ENCODE peak calls at places on chromosome 13, in eight cellular contexts. P, X, E, T, L, R, J and U are unnamed samples.

GRCh38 chr13:109904218-109904617 is 117.8 kb upstream of the IRS2 start:
- DNase-seq in P (no peak), X (no peak), E (no peak), T (no peak), L (no peak), R (no peak), J (no peak), U (peak)

GRCh38 chr13:43766766-43767165 is 20.0 kb downstream of the ENOX1 start:
- DNase-seq in P (no peak), X (peak), E (no peak), T (no peak), L (no peak), R (no peak), J (no peak), U (no peak)

GRCh38 chr13:21595546-21595822 is 8.5 kb downstream of the MICU2 start:
- DNase-seq in P (no peak), X (no peak), E (no peak), T (no peak), L (no peak), R (no peak), J (no peak), U (no peak)

GRCh38 chr13:114226088-114226487 is 8.6 kb upstream of the CDC16 start:
- DNase-seq in P (no peak), X (no peak), E (no peak), T (no peak), L (no peak), R (no peak), J (no peak), U (no peak)

GRCh38 chr13:40082644-40083043 is 427.2 kb downstream of the COG6 start:
- DNase-seq in P (no peak), X (no peak), E (no peak), T (no peak), L (no peak), R (no peak), J (no peak), U (no peak)

GRCh38 chr13:111954681-111955411 is 112.1 kb upstream of the SOX1 start:
- DNase-seq in P (no peak), X (no peak), E (peak), T (no peak), L (no peak), R (no peak), J (no peak), U (no peak)

GRCh38 chr13:38636756-38637155 is 50.1 kb upstream of the FREM2 start:
- DNase-seq in P (no peak), X (no peak), E (no peak), T (no peak), L (peak), R (no peak), J (no peak), U (no peak)

GRCh38 chr13:27665333-27665732 is 43.6 kb downstream of the POLR1D start:
- DNase-seq in P (no peak), X (no peak), E (no peak), T (no peak), L (no peak), R (no peak), J (no peak), U (no peak)

GRCh38 chr13:47904239-47904638 is 96.8 kb downstream of the SUCLA2 start:
- DNase-seq in P (no peak), X (no peak), E (no peak), T (no peak), L (no peak), R (no peak), J (no peak), U (no peak)

GRCh38 chr13:44921931-44922758 is 67.1 kb downstream of the NUFIP1 start:
- DNase-seq in P (no peak), X (no peak), E (no peak), T (no peak), L (no peak), R (no peak), J (peak), U (no peak)

GRCh38 chr13:85347251-85347650 is 452.0 kb downstream of the SLITRK6 start:
- DNase-seq in P (no peak), X (no peak), E (no peak), T (no peak), L (no peak), R (no peak), J (no peak), U (no peak)

GRCh38 chr13:52053460-52053859 is 29.0 kb downstream of the UTP14C start:
- DNase-seq in P (no peak), X (no peak), E (no peak), T (no peak), L (no peak), R (no peak), J (no peak), U (peak)

GRCh38 chr13:111337206-111337605 is 16.8 kb downstream of the TEX29 start:
- DNase-seq in P (no peak), X (no peak), E (no peak), T (no peak), L (no peak), R (no peak), J (no peak), U (no peak)

GRCh38 chr13:50420720-50421456 is 405.6 kb downstream of the KCNRG start:
- DNase-seq in P (no peak), X (no peak), E (no peak), T (no peak), L (no peak), R (no peak), J (no peak), U (no peak)

GRCh38 chr13:50645092-50645491 is 198.4 kb downstream of the DLEU7 start:
- DNase-seq in P (no peak), X (no peak), E (no peak), T (no peak), L (no peak), R (no peak), J (no peak), U (no peak)

GRCh38 chr13:114096031-114096485 is 36.4 kb downstream of the RASA3 start:
- DNase-seq in P (no peak), X (no peak), E (no peak), T (no peak), L (no peak), R (peak), J (peak), U (no peak)

GRCh38 chr13:25659091-25659502 is 287.3 kb downstream of the ATP8A2 start:
- DNase-seq in P (no peak), X (no peak), E (no peak), T (no peak), L (no peak), R (no peak), J (no peak), U (no peak)

GRCh38 chr13:85497652-85498051 is 301.6 kb downstream of the SLITRK6 start:
- DNase-seq in P (no peak), X (no peak), E (no peak), T (no peak), L (no peak), R (no peak), J (no peak), U (no peak)

GRCh38 chr13:28273919-28274318 is 135.6 kb downstream of the PAN3 start:
- DNase-seq in P (no peak), X (no peak), E (no peak), T (no peak), L (no peak), R (no peak), J (no peak), U (peak)

GRCh38 chr13:59452189-59452588 is 711.5 kb downstream of the DIAPH3 start:
- DNase-seq in P (no peak), X (no peak), E (peak), T (no peak), L (no peak), R (no peak), J (no peak), U (no peak)

GRCh38 chr13:100356889-100357288 is 231.7 kb downstream of the GGACT start:
- DNase-seq in P (no peak), X (no peak), E (no peak), T (no peak), L (no peak), R (no peak), J (no peak), U (no peak)

GRCh38 chr13:113393572-113394503 is 29.9 kb upstream of the GRTP1 start:
- DNase-seq in P (peak), X (peak), E (peak), T (peak), L (peak), R (peak), J (peak), U (peak)

GRCh38 chr13:24654741-24655140 is 25.5 kb upstream of the ATP12A start:
- DNase-seq in P (no peak), X (no peak), E (no peak), T (no peak), L (no peak), R (no peak), J (no peak), U (no peak)

GRCh38 chr13:49958321-49958720 is 22.2 kb upstream of the SPRYD7 start:
- DNase-seq in P (no peak), X (no peak), E (no peak), T (no peak), L (no peak), R (no peak), J (no peak), U (no peak)

GRCh38 chr13:99200433-99201167 is at the start of gene UBAC2:
- DNase-seq in P (peak), X (peak), E (peak), T (peak), L (peak), R (peak), J (peak), U (peak)
- TF ChIP-seq CTCF in P (peak), X (peak), E (peak), T (no peak), L (no peak), R (no peak), J (peak), U (no peak)

GRCh38 chr13:23086951-23087350 is 93.8 kb upstream of the SGCG start:
- DNase-seq in P (no peak), X (no peak), E (no peak), T (no peak), L (no peak), R (no peak), J (no peak), U (no peak)

GRCh38 chr13:23081901-23082300 is 98.9 kb upstream of the SGCG start:
- DNase-seq in P (no peak), X (no peak), E (no peak), T (no peak), L (no peak), R (no peak), J (no peak), U (no peak)

GRCh38 chr13:23087884-23088283 is 92.9 kb upstream of the SGCG start:
- DNase-seq in P (peak), X (no peak), E (no peak), T (peak), L (no peak), R (no peak), J (no peak), U (peak)
- TF ChIP-seq CTCF in P (peak), X (peak), E (peak), T (peak), L (peak), R (no peak), J (peak), U (peak)

DNA sequence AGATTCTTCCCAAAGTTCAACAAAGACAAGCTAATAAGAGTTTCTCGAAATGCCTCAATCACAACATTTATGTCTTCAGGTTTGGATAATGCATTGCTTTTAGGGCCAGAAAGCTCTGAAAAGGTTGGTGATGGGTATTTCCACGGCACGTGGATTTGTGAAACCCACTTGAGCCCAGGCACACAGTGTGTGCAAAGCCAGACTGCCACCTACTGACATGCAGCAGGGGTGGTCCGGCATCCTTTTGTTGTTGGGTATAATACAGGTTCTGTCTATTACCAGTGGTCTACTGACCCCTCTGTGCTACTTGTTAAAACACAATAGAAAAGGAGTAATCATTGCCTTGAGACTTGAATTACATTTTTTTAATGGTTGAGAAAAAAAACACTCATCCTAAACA is 225.6 kb downstream of the RAP2A start:
- DNase-seq in P (no peak), X (no peak), E (no peak), T (no peak), L (no peak), R (no peak), J (no peak), U (peak)
- TF ChIP-seq CTCF in P (peak), X (peak), E (no peak), T (peak), L (peak), R (no peak), J (no peak), U (peak)

DNA sequence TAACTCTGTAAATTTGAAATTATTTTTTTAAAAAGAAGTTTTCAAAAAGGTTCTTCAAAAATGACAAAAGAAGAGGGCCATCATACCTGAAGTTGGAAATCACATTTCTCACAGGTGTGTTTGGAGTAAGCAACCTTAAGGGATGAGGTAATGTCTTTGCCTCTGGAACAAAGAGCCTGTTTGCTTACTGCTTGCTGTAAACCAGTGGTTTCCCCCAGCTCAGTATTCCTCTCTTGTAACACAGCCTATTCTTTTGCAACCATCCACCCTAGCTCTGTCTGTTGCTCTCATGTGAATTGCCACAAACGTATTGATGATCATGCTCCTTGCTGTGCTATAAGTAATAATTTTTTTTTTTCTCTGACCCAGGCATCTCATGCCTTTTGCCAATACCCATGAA is 38.1 kb downstream of the UCHL3 start:
- DNase-seq in P (no peak), X (no peak), E (no peak), T (no peak), L (no peak), R (no peak), J (no peak), U (no peak)
- TF ChIP-seq CTCF in P (no peak), X (no peak), E (no peak), T (no peak), L (no peak), R (no peak), J (no peak), U (no peak)

DNA sequence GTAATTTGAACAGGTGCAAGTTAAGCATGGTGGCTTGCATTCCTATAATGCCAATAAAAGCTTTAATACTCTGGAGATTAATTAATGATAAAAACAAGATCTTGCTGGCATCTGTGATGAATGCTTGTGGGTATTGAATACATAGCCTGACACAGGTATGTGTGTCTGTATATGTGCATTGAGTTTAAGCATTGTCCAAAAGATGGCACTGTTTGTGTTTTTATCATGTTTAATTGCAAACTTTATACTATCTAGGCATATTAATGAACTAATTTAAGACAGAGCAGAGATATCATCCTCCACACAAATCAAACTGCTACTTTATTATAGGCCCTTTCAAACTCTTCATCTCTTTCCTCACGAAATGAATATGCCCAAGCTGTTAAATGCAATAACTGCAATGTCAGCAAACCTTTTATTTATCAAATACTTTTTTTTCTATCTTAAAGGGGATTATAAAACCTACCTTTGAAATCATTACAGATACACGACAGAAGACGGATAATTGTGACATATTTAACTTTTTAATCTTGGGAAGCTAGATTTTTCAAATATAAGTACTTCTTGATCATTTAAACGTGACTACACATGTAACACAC is 86.5 kb downstream of the TNFSF11 start:
- DNase-seq in P (no peak), X (no peak), E (no peak), T (no peak), L (no peak), R (no peak), J (no peak), U (no peak)
- TF ChIP-seq CTCF in P (peak), X (peak), E (no peak), T (no peak), L (no peak), R (no peak), J (no peak), U (peak)